ENCODE peak calls at places on chromosomes 6 and 20, in nine cellular contexts. One of them, this sample, is unnamed.

GRCh38 chr6:127496471-127496870 is 22.7 kb downstream of the MTCL3 start:
- DNase-seq in endothelial cell: no peak
- DNase-seq in choroid plexus epithelial cell: peak
- DNase-seq in omental fat pad: no peak
- DNase-seq in esophagus muscularis mucosa: no peak
- DNase-seq in WTC11: no peak
- DNase-seq in fibroblast of mammary gland: peak
- DNase-seq in OCI-LY7: no peak
- DNase-seq in cardiac fibroblast: peak
- DNase-seq in this sample: no peak

GRCh38 chr20:5092765-5093339 is 26.9 kb downstream of the PCNA start:
- DNase-seq in endothelial cell: no peak
- DNase-seq in choroid plexus epithelial cell: no peak
- DNase-seq in omental fat pad: no peak
- DNase-seq in esophagus muscularis mucosa: no peak
- DNase-seq in WTC11: no peak
- DNase-seq in fibroblast of mammary gland: no peak
- DNase-seq in OCI-LY7: peak
- DNase-seq in cardiac fibroblast: no peak
- DNase-seq in this sample: no peak

GRCh38 chr6:42276008-42276890 is 58.6 kb upstream of the MRPS10 start:
- DNase-seq in endothelial cell: no peak
- DNase-seq in choroid plexus epithelial cell: peak
- DNase-seq in omental fat pad: no peak
- DNase-seq in esophagus muscularis mucosa: no peak
- DNase-seq in WTC11: no peak
- DNase-seq in fibroblast of mammary gland: peak
- DNase-seq in OCI-LY7: no peak
- DNase-seq in cardiac fibroblast: peak
- DNase-seq in this sample: no peak

GRCh38 chr6:99547526-99547925 is 20.9 kb downstream of the CCNC start:
- DNase-seq in endothelial cell: no peak
- DNase-seq in choroid plexus epithelial cell: no peak
- DNase-seq in omental fat pad: no peak
- DNase-seq in esophagus muscularis mucosa: no peak
- DNase-seq in WTC11: no peak
- DNase-seq in fibroblast of mammary gland: no peak
- DNase-seq in OCI-LY7: no peak
- DNase-seq in cardiac fibroblast: no peak
- DNase-seq in this sample: no peak

GRCh38 chr6:65280060-65280459 is 427.0 kb downstream of the EYS start:
- DNase-seq in endothelial cell: no peak
- DNase-seq in choroid plexus epithelial cell: no peak
- DNase-seq in omental fat pad: no peak
- DNase-seq in esophagus muscularis mucosa: no peak
- DNase-seq in WTC11: no peak
- DNase-seq in fibroblast of mammary gland: no peak
- DNase-seq in OCI-LY7: no peak
- DNase-seq in cardiac fibroblast: no peak
- DNase-seq in this sample: no peak

GRCh38 chr6:113818528-113818927 is 38.6 kb upstream of the MARCKS start:
- DNase-seq in endothelial cell: no peak
- DNase-seq in choroid plexus epithelial cell: peak
- DNase-seq in omental fat pad: no peak
- DNase-seq in esophagus muscularis mucosa: no peak
- DNase-seq in WTC11: no peak
- DNase-seq in fibroblast of mammary gland: no peak
- DNase-seq in OCI-LY7: no peak
- DNase-seq in cardiac fibroblast: no peak
- DNase-seq in this sample: no peak

GRCh38 chr20:11015440-11015839 is 341.6 kb upstream of the JAG1 start:
- DNase-seq in endothelial cell: no peak
- DNase-seq in choroid plexus epithelial cell: no peak
- DNase-seq in omental fat pad: no peak
- DNase-seq in esophagus muscularis mucosa: no peak
- DNase-seq in WTC11: no peak
- DNase-seq in fibroblast of mammary gland: no peak
- DNase-seq in OCI-LY7: no peak
- DNase-seq in cardiac fibroblast: no peak
- DNase-seq in this sample: no peak

GRCh38 chr6:88650029-88650619 is 313.3 kb downstream of the RNGTT start:
- DNase-seq in endothelial cell: no peak
- DNase-seq in choroid plexus epithelial cell: peak
- DNase-seq in omental fat pad: no peak
- DNase-seq in esophagus muscularis mucosa: no peak
- DNase-seq in WTC11: no peak
- DNase-seq in fibroblast of mammary gland: peak
- DNase-seq in OCI-LY7: peak
- DNase-seq in cardiac fibroblast: peak
- DNase-seq in this sample: no peak

GRCh38 chr6:7542878-7543394 is 1.5 kb downstream of the DSP start:
- DNase-seq in endothelial cell: peak
- DNase-seq in choroid plexus epithelial cell: peak
- DNase-seq in omental fat pad: no peak
- DNase-seq in esophagus muscularis mucosa: peak
- DNase-seq in WTC11: peak
- DNase-seq in fibroblast of mammary gland: peak
- DNase-seq in OCI-LY7: no peak
- DNase-seq in cardiac fibroblast: peak
- DNase-seq in this sample: peak

GRCh38 chr6:33619166-33619565 is 2.0 kb upstream of the ITPR3 start:
- DNase-seq in endothelial cell: no peak
- DNase-seq in choroid plexus epithelial cell: no peak
- DNase-seq in omental fat pad: no peak
- DNase-seq in esophagus muscularis mucosa: no peak
- DNase-seq in WTC11: no peak
- DNase-seq in fibroblast of mammary gland: no peak
- DNase-seq in OCI-LY7: no peak
- DNase-seq in cardiac fibroblast: no peak
- DNase-seq in this sample: no peak
- TF ChIP-seq CTCF in endothelial cell: no peak
- TF ChIP-seq CTCF in choroid plexus epithelial cell: no peak
- TF ChIP-seq CTCF in omental fat pad: no peak
- TF ChIP-seq CTCF in esophagus muscularis mucosa: no peak
- TF ChIP-seq CTCF in WTC11: no peak
- TF ChIP-seq CTCF in fibroblast of mammary gland: no peak
- TF ChIP-seq CTCF in OCI-LY7: no peak
- TF ChIP-seq CTCF in cardiac fibroblast: no peak
- TF ChIP-seq CTCF in this sample: no peak

GRCh38 chr6:57195457-57195856 is 23.3 kb downstream of the BAG2 start:
- DNase-seq in endothelial cell: no peak
- DNase-seq in choroid plexus epithelial cell: no peak
- DNase-seq in omental fat pad: no peak
- DNase-seq in esophagus muscularis mucosa: no peak
- DNase-seq in WTC11: no peak
- DNase-seq in fibroblast of mammary gland: no peak
- DNase-seq in OCI-LY7: no peak
- DNase-seq in cardiac fibroblast: no peak
- DNase-seq in this sample: no peak

GRCh38 chr6:57193177-57193576 is 21.1 kb downstream of the BAG2 start:
- DNase-seq in endothelial cell: no peak
- DNase-seq in choroid plexus epithelial cell: peak
- DNase-seq in omental fat pad: no peak
- DNase-seq in esophagus muscularis mucosa: no peak
- DNase-seq in WTC11: no peak
- DNase-seq in fibroblast of mammary gland: peak
- DNase-seq in OCI-LY7: no peak
- DNase-seq in cardiac fibroblast: peak
- DNase-seq in this sample: no peak

GRCh38 chr6:57190140-57190539 is 18.0 kb downstream of the BAG2 start:
- DNase-seq in endothelial cell: no peak
- DNase-seq in choroid plexus epithelial cell: peak
- DNase-seq in omental fat pad: no peak
- DNase-seq in esophagus muscularis mucosa: no peak
- DNase-seq in WTC11: no peak
- DNase-seq in fibroblast of mammary gland: peak
- DNase-seq in OCI-LY7: peak
- DNase-seq in cardiac fibroblast: peak
- DNase-seq in this sample: no peak
- TF ChIP-seq CTCF in endothelial cell: no peak
- TF ChIP-seq CTCF in choroid plexus epithelial cell: peak
- TF ChIP-seq CTCF in omental fat pad: no peak
- TF ChIP-seq CTCF in esophagus muscularis mucosa: peak
- TF ChIP-seq CTCF in WTC11: no peak
- TF ChIP-seq CTCF in fibroblast of mammary gland: peak
- TF ChIP-seq CTCF in OCI-LY7: peak
- TF ChIP-seq CTCF in cardiac fibroblast: peak
- TF ChIP-seq CTCF in this sample: no peak

GRCh38 chr6:33609019-33609418 is 12.1 kb upstream of the ITPR3 start:
- DNase-seq in endothelial cell: no peak
- DNase-seq in choroid plexus epithelial cell: no peak
- DNase-seq in omental fat pad: no peak
- DNase-seq in esophagus muscularis mucosa: no peak
- DNase-seq in WTC11: no peak
- DNase-seq in fibroblast of mammary gland: no peak
- DNase-seq in OCI-LY7: no peak
- DNase-seq in cardiac fibroblast: no peak
- DNase-seq in this sample: no peak

GRCh38 chr6:33607126-33607783 is 13.9 kb upstream of the ITPR3 start:
- DNase-seq in endothelial cell: no peak
- DNase-seq in choroid plexus epithelial cell: no peak
- DNase-seq in omental fat pad: no peak
- DNase-seq in esophagus muscularis mucosa: no peak
- DNase-seq in WTC11: no peak
- DNase-seq in fibroblast of mammary gland: no peak
- DNase-seq in OCI-LY7: no peak
- DNase-seq in cardiac fibroblast: no peak
- DNase-seq in this sample: no peak

GRCh38 chr6:33606642-33607041 is 14.5 kb upstream of the ITPR3 start:
- DNase-seq in endothelial cell: no peak
- DNase-seq in choroid plexus epithelial cell: no peak
- DNase-seq in omental fat pad: no peak
- DNase-seq in esophagus muscularis mucosa: no peak
- DNase-seq in WTC11: no peak
- DNase-seq in fibroblast of mammary gland: no peak
- DNase-seq in OCI-LY7: no peak
- DNase-seq in cardiac fibroblast: no peak
- DNase-seq in this sample: no peak

GRCh38 chr6:33609444-33610034 is 11.6 kb upstream of the ITPR3 start:
- DNase-seq in endothelial cell: no peak
- DNase-seq in choroid plexus epithelial cell: no peak
- DNase-seq in omental fat pad: no peak
- DNase-seq in esophagus muscularis mucosa: no peak
- DNase-seq in WTC11: no peak
- DNase-seq in fibroblast of mammary gland: peak
- DNase-seq in OCI-LY7: peak
- DNase-seq in cardiac fibroblast: peak
- DNase-seq in this sample: no peak

DNA sequence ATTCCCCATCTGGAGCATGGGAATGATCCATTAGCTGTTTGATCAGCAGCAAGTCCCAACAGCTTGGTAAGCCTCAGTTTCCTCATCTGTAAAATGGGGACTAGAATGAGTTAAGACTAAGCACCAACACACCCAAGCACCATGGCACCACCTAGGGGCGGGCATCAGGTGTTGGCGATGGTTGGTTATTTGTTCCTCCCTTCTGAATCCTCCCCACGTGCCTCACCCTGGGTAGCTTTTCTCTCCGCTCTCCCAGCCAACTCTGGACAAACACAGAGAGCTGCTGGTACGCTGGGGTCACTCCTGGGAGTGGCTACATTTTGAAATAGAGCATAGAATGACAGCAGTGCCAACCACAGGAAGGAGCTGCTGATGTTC is 13.3 kb upstream of the ITPR3 start:
- DNase-seq in endothelial cell: no peak
- DNase-seq in choroid plexus epithelial cell: no peak
- DNase-seq in omental fat pad: no peak
- DNase-seq in esophagus muscularis mucosa: no peak
- DNase-seq in WTC11: no peak
- DNase-seq in fibroblast of mammary gland: no peak
- DNase-seq in OCI-LY7: peak
- DNase-seq in cardiac fibroblast: no peak
- DNase-seq in this sample: no peak
- TF ChIP-seq CTCF in endothelial cell: no peak
- TF ChIP-seq CTCF in choroid plexus epithelial cell: peak
- TF ChIP-seq CTCF in omental fat pad: no peak
- TF ChIP-seq CTCF in esophagus muscularis mucosa: no peak
- TF ChIP-seq CTCF in WTC11: no peak
- TF ChIP-seq CTCF in fibroblast of mammary gland: peak
- TF ChIP-seq CTCF in OCI-LY7: peak
- TF ChIP-seq CTCF in cardiac fibroblast: peak
- TF ChIP-seq CTCF in this sample: no peak

GRCh38 chr20:42484790-42485365 is 704.8 kb downstream of the PTPRT start:
- DNase-seq in endothelial cell: no peak
- DNase-seq in choroid plexus epithelial cell: no peak
- DNase-seq in omental fat pad: no peak
- DNase-seq in esophagus muscularis mucosa: no peak
- DNase-seq in WTC11: no peak
- DNase-seq in fibroblast of mammary gland: no peak
- DNase-seq in OCI-LY7: no peak
- DNase-seq in cardiac fibroblast: no peak
- DNase-seq in this sample: no peak

GRCh38 chr20:42482808-42483207 is 706.9 kb downstream of the PTPRT start:
- DNase-seq in endothelial cell: no peak
- DNase-seq in choroid plexus epithelial cell: no peak
- DNase-seq in omental fat pad: no peak
- DNase-seq in esophagus muscularis mucosa: no peak
- DNase-seq in WTC11: no peak
- DNase-seq in fibroblast of mammary gland: no peak
- DNase-seq in OCI-LY7: no peak
- DNase-seq in cardiac fibroblast: no peak
- DNase-seq in this sample: no peak

GRCh38 chr20:42484335-42484734 is 705.4 kb downstream of the PTPRT start:
- DNase-seq in endothelial cell: no peak
- DNase-seq in choroid plexus epithelial cell: no peak
- DNase-seq in omental fat pad: no peak
- DNase-seq in esophagus muscularis mucosa: no peak
- DNase-seq in WTC11: no peak
- DNase-seq in fibroblast of mammary gland: peak
- DNase-seq in OCI-LY7: no peak
- DNase-seq in cardiac fibroblast: peak
- DNase-seq in this sample: no peak

GRCh38 chr20:42485566-42485965 is 704.1 kb downstream of the PTPRT start:
- DNase-seq in endothelial cell: no peak
- DNase-seq in choroid plexus epithelial cell: no peak
- DNase-seq in omental fat pad: no peak
- DNase-seq in esophagus muscularis mucosa: no peak
- DNase-seq in WTC11: no peak
- DNase-seq in fibroblast of mammary gland: no peak
- DNase-seq in OCI-LY7: no peak
- DNase-seq in cardiac fibroblast: no peak
- DNase-seq in this sample: no peak

DNA sequence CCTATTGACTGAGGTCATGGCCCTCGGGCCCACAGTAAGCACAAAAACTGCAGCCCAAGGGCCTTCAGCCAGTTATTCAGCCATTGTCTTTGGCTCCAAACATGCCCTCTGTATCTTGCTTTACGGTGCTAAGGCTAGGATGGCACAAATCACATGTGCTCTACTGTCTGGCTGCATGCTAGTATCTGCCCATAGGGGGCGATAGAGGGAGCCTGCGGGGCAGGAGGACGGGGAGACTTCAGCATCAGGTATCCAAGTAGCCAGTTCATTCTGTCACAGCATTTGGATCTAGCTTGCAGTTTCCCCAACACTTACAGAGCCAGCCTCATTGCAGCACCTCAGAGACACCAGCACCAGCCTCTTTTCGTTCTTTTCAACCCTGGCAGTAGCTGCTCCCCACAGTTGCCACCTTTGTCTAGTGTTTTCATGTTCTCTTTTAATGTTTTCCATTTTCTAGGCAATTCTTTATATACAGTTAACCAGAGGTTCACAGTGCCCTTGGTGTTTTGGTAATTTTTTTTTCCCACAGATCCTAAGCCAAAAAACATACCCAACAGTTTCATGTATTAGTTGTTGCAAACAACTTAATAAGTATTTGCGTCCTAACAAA is 705.9 kb downstream of the PTPRT start:
- DNase-seq in endothelial cell: no peak
- DNase-seq in choroid plexus epithelial cell: no peak
- DNase-seq in omental fat pad: no peak
- DNase-seq in esophagus muscularis mucosa: no peak
- DNase-seq in WTC11: peak
- DNase-seq in fibroblast of mammary gland: no peak
- DNase-seq in OCI-LY7: peak
- DNase-seq in cardiac fibroblast: no peak
- DNase-seq in this sample: no peak
- TF ChIP-seq CTCF in endothelial cell: no peak
- TF ChIP-seq CTCF in choroid plexus epithelial cell: no peak
- TF ChIP-seq CTCF in omental fat pad: no peak
- TF ChIP-seq CTCF in esophagus muscularis mucosa: no peak
- TF ChIP-seq CTCF in WTC11: peak
- TF ChIP-seq CTCF in fibroblast of mammary gland: peak
- TF ChIP-seq CTCF in OCI-LY7: peak
- TF ChIP-seq CTCF in cardiac fibroblast: peak
- TF ChIP-seq CTCF in this sample: peak

This sample was measured in mesothelial cell of epicardium.